ENCODE peak calls at places on chromosomes 2 and 18, in seven cellular contexts. N, W, K, L, F, G and A are unnamed samples.

GRCh38 chr18:3652380-3653262 is 202.6 kb downstream of the TGIF1 start:
- DNase-seq in N (peak; percentile 96), W (peak; percentile 99), K (no peak), L (peak; percentile 100), F (peak; percentile 90), G (peak; percentile 28), A (peak; percentile 96)

GRCh38 chr2:154173164-154173563 is 301.4 kb downstream of the GALNT13 start:
- DNase-seq in N (no peak), W (no peak), K (no peak), L (no peak), F (no peak), G (no peak), A (no peak)

GRCh38 chr2:328761-329160 is 40.9 kb upstream of the ALKAL2 start:
- DNase-seq in N (no peak), W (no peak), K (no peak), L (peak; percentile 48), F (no peak), G (no peak), A (no peak)

GRCh38 chr18:907880-908512 is 3.3 kb downstream of the ADCYAP1 start:
- DNase-seq in N (no peak), W (no peak), K (no peak), L (no peak), F (no peak), G (no peak), A (no peak)

GRCh38 chr2:175557810-175558377 is 376.4 kb upstream of the ATP5MC3 start:
- DNase-seq in N (no peak), W (no peak), K (peak; percentile 65), L (no peak), F (no peak), G (no peak), A (no peak)

GRCh38 chr2:105125428-105125827 is 87.6 kb downstream of the MRPS9 start:
- DNase-seq in N (no peak), W (no peak), K (peak; percentile 19), L (no peak), F (no peak), G (no peak), A (no peak)

GRCh38 chr2:3498783-3499394 is 20.4 kb downstream of the ADI1 start:
- DNase-seq in N (no peak), W (no peak), K (no peak), L (no peak), F (no peak), G (no peak), A (no peak)

GRCh38 chr2:30408961-30409387 is 38.1 kb upstream of the LCLAT1 start:
- DNase-seq in N (peak; percentile 26), W (peak; percentile 74), K (no peak), L (no peak), F (no peak), G (no peak), A (no peak)

GRCh38 chr2:160427629-160428424 is 65.8 kb downstream of the RBMS1 start:
- DNase-seq in N (no peak), W (peak; percentile 95), K (peak; percentile 77), L (peak; percentile 49), F (no peak), G (no peak), A (no peak)

GRCh38 chr2:181174880-181175590 is 194.6 kb downstream of the UBE2E3 start:
- DNase-seq in N (no peak), W (peak; percentile 86), K (no peak), L (no peak), F (no peak), G (no peak), A (no peak)

GRCh38 chr18:70072678-70073077 is 125.0 kb upstream of the CD226 start:
- DNase-seq in N (no peak), W (peak; percentile 61), K (no peak), L (peak; percentile 4), F (no peak), G (no peak), A (no peak)

GRCh38 chr18:35618703-35619102 is 37.2 kb downstream of the GALNT1 start:
- DNase-seq in N (no peak), W (no peak), K (no peak), L (no peak), F (no peak), G (no peak), A (no peak)

GRCh38 chr2:23536326-23536725 is 151.3 kb downstream of the KLHL29 start:
- DNase-seq in N (no peak), W (no peak), K (no peak), L (no peak), F (no peak), G (no peak), A (no peak)

GRCh38 chr2:95334916-95335641 is 37.9 kb downstream of the KCNIP3 start:
- DNase-seq in N (no peak), W (no peak), K (peak; percentile 20), L (peak; percentile 37), F (no peak), G (no peak), A (no peak)

GRCh38 chr2:186205243-186205642 is 280.8 kb upstream of the ZC3H15 start:
- DNase-seq in N (no peak), W (no peak), K (no peak), L (no peak), F (no peak), G (no peak), A (no peak)

GRCh38 chr2:221372156-221372870 is 199.8 kb downstream of the EPHA4 start:
- DNase-seq in N (no peak), W (no peak), K (no peak), L (no peak), F (no peak), G (no peak), A (no peak)
- TF ChIP-seq CTCF in N (no peak), W (peak; percentile 28), K (no peak), L (no peak), F (no peak), G (no peak), A (peak; percentile 18)

DNA sequence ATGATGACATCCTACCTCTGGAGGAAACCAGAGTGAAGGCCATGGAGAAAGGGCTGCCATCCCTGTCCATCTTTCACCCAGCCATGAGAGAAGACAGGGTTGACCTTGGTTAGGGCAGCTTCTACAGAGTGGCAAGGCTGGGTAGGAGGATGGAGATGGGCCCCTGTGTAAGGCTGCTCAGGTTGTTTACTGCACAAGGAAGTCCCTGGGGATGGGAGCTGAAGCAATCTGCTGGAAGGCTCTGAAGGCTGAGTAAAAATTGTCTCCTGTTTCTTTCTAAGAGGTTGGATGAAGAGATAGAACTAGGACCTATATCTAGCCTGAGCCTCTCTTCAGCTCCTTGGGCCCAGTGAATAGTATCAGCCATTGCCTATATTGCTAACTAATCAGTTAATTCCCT is 14.4 kb downstream of the ELMOD3 start:
- DNase-seq in N (no peak), W (no peak), K (no peak), L (no peak), F (no peak), G (no peak), A (no peak)
- H3K4me1 ChIP-seq in N (no peaks in the 10 kb centered on the region), W (no peaks in the 10 kb centered on the region), K (no peaks in the 10 kb centered on the region), L (no peaks in the 10 kb centered on the region), F (no peaks in the 10 kb centered on the region), G (no peaks in the 10 kb centered on the region), A (no peaks in the 10 kb centered on the region)

GRCh38 chr2:149645391-149645790 is 57.8 kb upstream of the MMADHC start:
- DNase-seq in N (no peak), W (peak; percentile 51), K (no peak), L (no peak), F (no peak), G (no peak), A (no peak)
- TF ChIP-seq CTCF in N (no peak), W (peak; percentile 52), K (no peak), L (peak; percentile 21), F (no peak), G (no peak), A (no peak)

DNA sequence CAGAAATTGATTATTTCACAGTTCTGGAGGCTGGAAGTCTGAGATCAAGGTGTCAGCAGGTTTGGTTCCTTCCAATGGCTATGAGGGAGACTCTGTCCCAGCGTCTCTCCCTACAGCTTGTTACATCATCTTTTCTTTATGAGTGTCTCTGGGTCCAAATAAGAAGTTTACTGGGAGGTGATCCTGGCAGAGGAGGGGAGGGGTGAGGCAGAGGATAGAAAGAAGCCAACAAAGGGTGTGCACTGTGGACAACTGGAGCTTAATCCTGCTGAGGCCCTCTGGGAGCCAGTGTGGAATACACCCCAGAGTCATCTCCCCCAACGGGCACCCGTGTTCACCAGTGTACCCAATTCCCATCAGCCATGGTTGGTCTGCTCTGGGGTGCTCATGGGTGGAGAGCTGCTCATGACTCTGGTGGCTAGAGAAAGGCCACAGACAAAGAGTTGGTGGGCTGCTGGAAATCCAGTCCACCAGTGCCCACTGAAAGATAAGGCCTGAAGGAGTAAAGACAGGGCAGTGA is 57.5 kb upstream of the CTLA4 start:
- DNase-seq in N (no peak), W (no peak), K (no peak), L (no peak), F (no peak), G (no peak), A (no peak)
- H3K4me1 ChIP-seq in N (no peaks in the 10 kb centered on the region), W (peaks cover 11% of the 10 kb centered on the region), K (peaks cover 26% of the 10 kb centered on the region), L (peaks cover 41% of the 10 kb centered on the region), F (no peaks in the 10 kb centered on the region), G (peaks cover 24% of the 10 kb centered on the region), A (peaks cover 33% of the 10 kb centered on the region)

DNA sequence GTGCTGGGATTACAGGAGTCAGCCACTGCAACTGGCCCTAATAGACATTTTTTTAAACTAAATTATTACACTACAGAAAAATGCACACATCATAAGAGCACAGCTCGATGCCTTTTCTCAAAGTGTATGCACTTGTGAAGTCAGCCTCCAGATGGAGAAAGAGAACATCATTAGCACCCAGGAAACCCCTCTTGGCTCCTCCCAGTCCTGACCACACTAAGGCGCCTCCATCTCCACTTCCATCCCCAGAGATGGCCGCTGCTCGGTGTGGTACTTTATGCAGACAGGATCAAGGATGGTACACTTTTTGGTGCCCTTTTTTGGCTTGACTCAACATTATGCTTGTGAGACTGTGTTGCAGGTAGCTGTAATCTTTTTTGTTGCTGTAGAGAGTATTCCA is 34.8 kb downstream of the RRM2 start:
- DNase-seq in N (no peak), W (no peak), K (peak; percentile 19), L (no peak), F (no peak), G (no peak), A (no peak)
- TF ChIP-seq CTCF in N (no peak), W (no peak), K (no peak), L (no peak), F (no peak), G (no peak), A (no peak)

GRCh38 chr2:238267884-238268680 is 20.3 kb downstream of the PER2 start:
- DNase-seq in N (no peak), W (no peak), K (no peak), L (peak; percentile 15), F (no peak), G (no peak), A (no peak)

GRCh38 chr2:238272156-238272555 is 16.3 kb downstream of the PER2 start:
- DNase-seq in N (no peak), W (no peak), K (no peak), L (no peak), F (no peak), G (no peak), A (no peak)

GRCh38 chr2:238269741-238270140 is 18.7 kb downstream of the PER2 start:
- DNase-seq in N (no peak), W (no peak), K (no peak), L (no peak), F (no peak), G (no peak), A (no peak)

GRCh38 chr2:238271061-238271554 is 17.3 kb downstream of the PER2 start:
- DNase-seq in N (no peak), W (no peak), K (no peak), L (no peak), F (no peak), G (no peak), A (no peak)

DNA sequence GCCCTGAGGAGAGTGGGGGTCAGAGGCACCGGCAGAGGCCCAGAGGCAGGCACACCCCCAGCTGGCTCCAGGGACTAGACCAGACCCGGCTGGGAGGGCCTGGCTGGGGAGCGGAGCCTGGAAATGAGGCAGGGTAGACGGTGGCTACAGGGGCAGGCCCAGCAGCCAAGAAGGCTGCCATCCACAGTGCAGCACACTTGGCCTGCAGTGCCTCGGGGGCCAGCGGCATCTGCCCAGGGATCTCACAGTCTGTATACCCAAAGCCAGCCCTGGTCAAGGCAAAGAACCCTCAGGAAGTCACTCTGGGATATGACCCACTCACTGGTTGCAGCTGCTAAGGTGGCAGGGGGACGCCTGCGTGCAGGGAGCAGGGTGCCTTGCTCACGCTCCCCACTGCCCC is 17.8 kb downstream of the PER2 start:
- DNase-seq in N (no peak), W (no peak), K (no peak), L (no peak), F (no peak), G (no peak), A (no peak)
- H3K4me1 ChIP-seq in N (no peaks in the 10 kb centered on the region), W (no peaks in the 10 kb centered on the region), K (peaks cover 5% of the 10 kb centered on the region), L (peaks cover 22% of the 10 kb centered on the region), F (no peaks in the 10 kb centered on the region), G (no peaks in the 10 kb centered on the region), A (peaks cover 45% of the 10 kb centered on the region)